ENCODE peak calls at places on chromosomes 4 and X, in ten cellular contexts. One of them, this sample, is unnamed.

GRCh38 chr4:144696376-144696775 is 50.4 kb downstream of the HHIP start:
- DNase-seq in stimulated activated CD4-positive, alpha-beta T cell treated with anti-CD3 and anti-CD28 coated beads, Interleukin-4, amount 100 ng/mL, for 1 hour: no peak
- DNase-seq in T-helper 1 cell: no peak
- DNase-seq in pancreas: no peak
- DNase-seq in kidney epithelial cell: no peak
- DNase-seq in right cardiac atrium: no peak
- DNase-seq in effector CD4-positive, alpha-beta T cell: no peak
- DNase-seq in spleen: no peak
- DNase-seq in activated CD4-positive, alpha-beta T cell treated with anti-CD3 and anti-CD28 coated beads, Interleukin-2, amount 10 ng/mL, durations not matched to agents 7 days and 5 days: no peak
- DNase-seq in endodermal cell: no peak
- DNase-seq in this sample: no peak

GRCh38 chr4:72352746-72353145 is 216.3 kb downstream of the ADAMTS3 start:
- DNase-seq in spleen: no peak
- DNase-seq in kidney epithelial cell: no peak
- DNase-seq in right cardiac atrium: no peak
- DNase-seq in activated CD4-positive, alpha-beta T cell treated with anti-CD3 and anti-CD28 coated beads, Interleukin-2, amount 10 ng/mL, durations not matched to agents 7 days and 5 days: no peak
- DNase-seq in T-helper 1 cell: no peak
- DNase-seq in effector CD4-positive, alpha-beta T cell: no peak
- DNase-seq in pancreas: no peak
- DNase-seq in stimulated activated CD4-positive, alpha-beta T cell treated with anti-CD3 and anti-CD28 coated beads, Interleukin-4, amount 100 ng/mL, for 1 hour: no peak
- DNase-seq in endodermal cell: no peak
- DNase-seq in this sample: no peak

GRCh38 chr4:159102623-159103405 is at the start of gene RAPGEF2:
- DNase-seq in effector CD4-positive, alpha-beta T cell: peak; percentile 83
- DNase-seq in endodermal cell: peak; percentile 96
- DNase-seq in right cardiac atrium: peak; percentile 94
- DNase-seq in spleen: peak; percentile 97
- DNase-seq in stimulated activated CD4-positive, alpha-beta T cell treated with anti-CD3 and anti-CD28 coated beads, Interleukin-4, amount 100 ng/mL, for 1 hour: peak; percentile 85
- DNase-seq in pancreas: peak; percentile 96
- DNase-seq in kidney epithelial cell: peak; percentile 71
- DNase-seq in T-helper 1 cell: peak; percentile 74
- DNase-seq in activated CD4-positive, alpha-beta T cell treated with anti-CD3 and anti-CD28 coated beads, Interleukin-2, amount 10 ng/mL, durations not matched to agents 7 days and 5 days: peak; percentile 91
- DNase-seq in this sample: peak; percentile 91

GRCh38 chrX:28010875-28011274 is 29.6 kb upstream of the DCAF8L1 start:
- DNase-seq in pancreas: no peak
- DNase-seq in activated CD4-positive, alpha-beta T cell treated with anti-CD3 and anti-CD28 coated beads, Interleukin-2, amount 10 ng/mL, durations not matched to agents 7 days and 5 days: no peak
- DNase-seq in stimulated activated CD4-positive, alpha-beta T cell treated with anti-CD3 and anti-CD28 coated beads, Interleukin-4, amount 100 ng/mL, for 1 hour: no peak
- DNase-seq in effector CD4-positive, alpha-beta T cell: no peak
- DNase-seq in endodermal cell: no peak
- DNase-seq in kidney epithelial cell: no peak
- DNase-seq in right cardiac atrium: no peak
- DNase-seq in spleen: no peak
- DNase-seq in T-helper 1 cell: no peak
- DNase-seq in this sample: no peak

GRCh38 chr4:150950657-150951056 is 64.4 kb downstream of the LRBA start:
- DNase-seq in endodermal cell: no peak
- DNase-seq in kidney epithelial cell: no peak
- DNase-seq in T-helper 1 cell: no peak
- DNase-seq in activated CD4-positive, alpha-beta T cell treated with anti-CD3 and anti-CD28 coated beads, Interleukin-2, amount 10 ng/mL, durations not matched to agents 7 days and 5 days: no peak
- DNase-seq in stimulated activated CD4-positive, alpha-beta T cell treated with anti-CD3 and anti-CD28 coated beads, Interleukin-4, amount 100 ng/mL, for 1 hour: no peak
- DNase-seq in spleen: no peak
- DNase-seq in right cardiac atrium: no peak
- DNase-seq in effector CD4-positive, alpha-beta T cell: no peak
- DNase-seq in pancreas: no peak
- DNase-seq in this sample: no peak

GRCh38 chrX:307261-308111 is 11.1 kb downstream of the GTPBP6 start:
- DNase-seq in T-helper 1 cell: no peak
- DNase-seq in activated CD4-positive, alpha-beta T cell treated with anti-CD3 and anti-CD28 coated beads, Interleukin-2, amount 10 ng/mL, durations not matched to agents 7 days and 5 days: no peak
- DNase-seq in endodermal cell: no peak
- DNase-seq in kidney epithelial cell: no peak
- DNase-seq in right cardiac atrium: no peak
- DNase-seq in pancreas: peak; percentile 76
- DNase-seq in stimulated activated CD4-positive, alpha-beta T cell treated with anti-CD3 and anti-CD28 coated beads, Interleukin-4, amount 100 ng/mL, for 1 hour: no peak
- DNase-seq in spleen: peak; percentile 75
- DNase-seq in effector CD4-positive, alpha-beta T cell: no peak
- DNase-seq in this sample: no peak

GRCh38 chr4:68375667-68376559 is 26.0 kb upstream of the YTHDC1 start:
- DNase-seq in endodermal cell: peak; percentile 84
- DNase-seq in effector CD4-positive, alpha-beta T cell: peak; percentile 33
- DNase-seq in pancreas: peak; percentile 69
- DNase-seq in activated CD4-positive, alpha-beta T cell treated with anti-CD3 and anti-CD28 coated beads, Interleukin-2, amount 10 ng/mL, durations not matched to agents 7 days and 5 days: peak; percentile 67
- DNase-seq in right cardiac atrium: peak; percentile 14
- DNase-seq in T-helper 1 cell: no peak
- DNase-seq in spleen: peak; percentile 81
- DNase-seq in stimulated activated CD4-positive, alpha-beta T cell treated with anti-CD3 and anti-CD28 coated beads, Interleukin-4, amount 100 ng/mL, for 1 hour: peak; percentile 10
- DNase-seq in kidney epithelial cell: peak; percentile 41
- DNase-seq in this sample: no peak

GRCh38 chrX:112641449-112641848 is 38.3 kb downstream of the LHFPL1 start:
- DNase-seq in stimulated activated CD4-positive, alpha-beta T cell treated with anti-CD3 and anti-CD28 coated beads, Interleukin-4, amount 100 ng/mL, for 1 hour: no peak
- DNase-seq in endodermal cell: no peak
- DNase-seq in spleen: no peak
- DNase-seq in right cardiac atrium: no peak
- DNase-seq in T-helper 1 cell: no peak
- DNase-seq in kidney epithelial cell: no peak
- DNase-seq in effector CD4-positive, alpha-beta T cell: no peak
- DNase-seq in pancreas: no peak
- DNase-seq in activated CD4-positive, alpha-beta T cell treated with anti-CD3 and anti-CD28 coated beads, Interleukin-2, amount 10 ng/mL, durations not matched to agents 7 days and 5 days: no peak
- DNase-seq in this sample: no peak

GRCh38 chr4:61375316-61375715 is 175.2 kb downstream of the ADGRL3 start:
- DNase-seq in effector CD4-positive, alpha-beta T cell: no peak
- DNase-seq in endodermal cell: no peak
- DNase-seq in T-helper 1 cell: no peak
- DNase-seq in spleen: no peak
- DNase-seq in pancreas: no peak
- DNase-seq in stimulated activated CD4-positive, alpha-beta T cell treated with anti-CD3 and anti-CD28 coated beads, Interleukin-4, amount 100 ng/mL, for 1 hour: no peak
- DNase-seq in kidney epithelial cell: no peak
- DNase-seq in right cardiac atrium: no peak
- DNase-seq in activated CD4-positive, alpha-beta T cell treated with anti-CD3 and anti-CD28 coated beads, Interleukin-2, amount 10 ng/mL, durations not matched to agents 7 days and 5 days: no peak
- DNase-seq in this sample: no peak

GRCh38 chr4:87032884-87033533 is 98.2 kb downstream of the AFF1 start:
- DNase-seq in activated CD4-positive, alpha-beta T cell treated with anti-CD3 and anti-CD28 coated beads, Interleukin-2, amount 10 ng/mL, durations not matched to agents 7 days and 5 days: no peak
- DNase-seq in kidney epithelial cell: no peak
- DNase-seq in pancreas: no peak
- DNase-seq in endodermal cell: no peak
- DNase-seq in stimulated activated CD4-positive, alpha-beta T cell treated with anti-CD3 and anti-CD28 coated beads, Interleukin-4, amount 100 ng/mL, for 1 hour: no peak
- DNase-seq in T-helper 1 cell: no peak
- DNase-seq in right cardiac atrium: no peak
- DNase-seq in effector CD4-positive, alpha-beta T cell: no peak
- DNase-seq in spleen: no peak
- DNase-seq in this sample: no peak

This sample was measured in posterior cingulate gyrus.